ENCODE peak calls at places on chromosomes 7 and 10, in eight cellular contexts. T is AG10803, Q is ovary, H is spleen, W is fibroblast of lung, M is upper lobe of right lung, E is A549, D is lower lobe of right lung. F is an unnamed sample.

GRCh38 chr10:125340871-125341270 is 180.5 kb upstream of the CTBP2 start:
- DNase-seq in T (no peak), Q (no peak), H (no peak), W (peak), M (no peak), E (no peak), D (no peak), F (peak)

GRCh38 chr10:66622050-66622449 is 303.8 kb upstream of the LRRTM3 start:
- DNase-seq in T (no peak), Q (no peak), H (no peak), W (no peak), M (no peak), E (no peak), D (no peak), F (no peak)

GRCh38 chr10:31603245-31604087 is 284.4 kb downstream of the ZEB1 start:
- DNase-seq in T (peak), Q (peak), H (peak), W (peak), M (peak), E (peak), D (peak), F (peak)

GRCh38 chr7:77687747-77688144 is 8.5 kb upstream of the RSBN1L start:
- DNase-seq in T (no peak), Q (no peak), H (no peak), W (no peak), M (no peak), E (no peak), D (no peak), F (no peak)

GRCh38 chr10:59322131-59322530 is 40.2 kb downstream of the FAM13C start:
- DNase-seq in T (no peak), Q (no peak), H (no peak), W (no peak), M (no peak), E (no peak), D (no peak), F (no peak)

GRCh38 chr7:4273566-4274230 is 408.4 kb upstream of the FOXK1 start:
- DNase-seq in T (no peak), Q (no peak), H (peak), W (no peak), M (no peak), E (no peak), D (no peak), F (no peak)

GRCh38 chr7:68697821-68698280 is 900.4 kb upstream of the AUTS2 start:
- DNase-seq in T (peak), Q (no peak), H (no peak), W (peak), M (no peak), E (no peak), D (no peak), F (no peak)

GRCh38 chr7:30877010-30877740 is 34.5 kb upstream of the AQP1 start:
- DNase-seq in T (peak), Q (no peak), H (no peak), W (peak), M (no peak), E (no peak), D (no peak), F (no peak)

GRCh38 chr7:75872073-75872782 is 6.6 kb upstream of the RHBDD2 start:
- DNase-seq in T (no peak), Q (no peak), H (no peak), W (peak), M (no peak), E (no peak), D (no peak), F (no peak)

GRCh38 chr7:149489391-149490024 is 8.1 kb downstream of the ZNF746 start:
- DNase-seq in T (no peak), Q (no peak), H (no peak), W (no peak), M (no peak), E (peak), D (no peak), F (no peak)
- TF ChIP-seq CTCF in T (no peak), Q (no peak), H (no peak), W (no peak), M (peak), E (peak), D (no peak), F (peak)

GRCh38 chr7:117117172-117117571 is 163.9 kb downstream of the ST7 start:
- DNase-seq in T (no peak), Q (no peak), H (no peak), W (no peak), M (no peak), E (no peak), D (no peak), F (no peak)

GRCh38 chr7:117116221-117116620 is 162.9 kb downstream of the ST7 start:
- DNase-seq in T (no peak), Q (no peak), H (no peak), W (no peak), M (no peak), E (no peak), D (no peak), F (no peak)

GRCh38 chr7:117122536-117122935 is 169.2 kb downstream of the ST7 start:
- DNase-seq in T (no peak), Q (no peak), H (no peak), W (no peak), M (no peak), E (no peak), D (no peak), F (no peak)

GRCh38 chr7:117118579-117119180 is 165.4 kb downstream of the ST7 start:
- DNase-seq in T (no peak), Q (no peak), H (no peak), W (no peak), M (no peak), E (no peak), D (no peak), F (no peak)

DNA sequence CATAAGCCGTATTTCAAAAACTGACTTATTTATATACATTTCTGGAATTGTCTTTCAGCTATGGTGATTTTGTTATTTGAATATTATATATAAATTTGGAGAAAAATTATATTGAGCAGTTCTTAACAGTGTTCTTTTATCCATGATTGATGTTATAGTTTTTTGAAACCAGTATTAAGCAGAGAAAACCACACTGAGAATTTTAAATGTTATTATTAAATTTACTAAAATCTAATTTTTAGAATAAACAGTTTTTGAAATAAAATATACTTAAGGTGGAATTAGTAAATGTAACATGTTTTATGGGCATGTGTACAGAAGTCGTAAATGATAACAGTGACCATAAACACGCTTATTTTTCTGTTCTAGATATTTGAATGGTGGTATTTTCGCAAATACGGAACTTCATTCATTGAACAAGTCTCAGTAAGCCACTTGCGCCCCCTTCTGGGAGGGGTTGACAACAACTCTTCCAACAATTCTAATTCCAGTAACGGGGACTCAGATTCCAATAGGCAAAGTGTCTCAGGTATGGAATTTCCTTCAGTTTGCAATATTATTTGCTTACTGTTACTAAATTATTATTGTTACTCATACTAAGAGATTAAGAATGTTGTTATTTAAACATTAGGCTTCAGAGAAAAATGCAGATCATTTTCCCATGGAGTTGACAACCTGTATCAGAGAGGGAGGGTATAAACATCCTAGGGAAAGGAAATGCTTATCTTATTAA is 166.1 kb downstream of the ST7 start:
- DNase-seq in T (peak), Q (peak), H (peak), W (peak), M (peak), E (peak), D (peak), F (peak)
- TF ChIP-seq CTCF in T (peak), Q (peak), H (peak), W (peak), M (peak), E (peak), D (peak), F (peak)

GRCh38 chr10:14327535-14327934 is 3.2 kb downstream of the FRMD4A start:
- DNase-seq in T (no peak), Q (no peak), H (no peak), W (no peak), M (no peak), E (no peak), D (no peak), F (no peak)

GRCh38 chr10:14326581-14326980 is 4.1 kb downstream of the FRMD4A start:
- DNase-seq in T (no peak), Q (no peak), H (no peak), W (peak), M (no peak), E (no peak), D (no peak), F (no peak)

GRCh38 chr10:14330390-14331071 is at the start of gene FRMD4A:
- DNase-seq in T (no peak), Q (peak), H (no peak), W (no peak), M (no peak), E (no peak), D (no peak), F (no peak)

GRCh38 chr10:14328881-14329280 is 1.8 kb downstream of the FRMD4A start:
- DNase-seq in T (no peak), Q (no peak), H (no peak), W (no peak), M (no peak), E (no peak), D (no peak), F (no peak)

DNA sequence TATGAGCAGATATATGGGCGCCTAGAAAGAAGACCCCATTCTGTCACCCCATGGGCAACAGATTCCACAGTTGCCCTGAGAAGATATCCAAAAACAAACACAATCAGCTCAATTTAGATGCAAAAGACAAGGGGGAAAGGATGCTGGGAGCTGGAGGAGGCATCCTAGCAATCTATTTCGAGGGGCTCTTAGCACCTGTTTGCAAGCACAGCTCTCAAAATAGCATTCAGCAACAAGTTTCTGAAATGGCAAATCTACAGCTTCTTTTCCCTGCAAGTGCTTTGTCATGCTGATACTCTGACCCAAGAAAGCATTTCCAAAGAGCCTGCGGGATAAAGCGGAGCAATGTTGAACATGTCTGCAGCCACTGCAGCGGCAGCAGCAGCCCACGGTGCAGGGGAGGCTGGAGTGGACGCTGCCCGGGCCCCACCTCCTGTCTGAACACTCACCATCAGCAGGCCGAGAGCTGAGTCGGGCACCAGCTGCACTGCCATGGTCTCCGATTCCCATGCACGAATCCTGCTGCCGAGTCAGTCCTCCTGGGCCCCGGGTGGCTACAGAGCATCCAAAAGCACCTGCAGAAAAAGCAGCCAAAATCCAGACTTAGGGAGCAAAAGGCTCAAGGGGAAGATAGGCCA is 996 bp downstream of the FRMD4A start:
- DNase-seq in T (no peak), Q (peak), H (no peak), W (peak), M (no peak), E (no peak), D (peak), F (no peak)
- TF ChIP-seq CTCF in T (no peak), Q (no peak), H (no peak), W (no peak), M (no peak), E (no peak), D (no peak), F (no peak)

DNA sequence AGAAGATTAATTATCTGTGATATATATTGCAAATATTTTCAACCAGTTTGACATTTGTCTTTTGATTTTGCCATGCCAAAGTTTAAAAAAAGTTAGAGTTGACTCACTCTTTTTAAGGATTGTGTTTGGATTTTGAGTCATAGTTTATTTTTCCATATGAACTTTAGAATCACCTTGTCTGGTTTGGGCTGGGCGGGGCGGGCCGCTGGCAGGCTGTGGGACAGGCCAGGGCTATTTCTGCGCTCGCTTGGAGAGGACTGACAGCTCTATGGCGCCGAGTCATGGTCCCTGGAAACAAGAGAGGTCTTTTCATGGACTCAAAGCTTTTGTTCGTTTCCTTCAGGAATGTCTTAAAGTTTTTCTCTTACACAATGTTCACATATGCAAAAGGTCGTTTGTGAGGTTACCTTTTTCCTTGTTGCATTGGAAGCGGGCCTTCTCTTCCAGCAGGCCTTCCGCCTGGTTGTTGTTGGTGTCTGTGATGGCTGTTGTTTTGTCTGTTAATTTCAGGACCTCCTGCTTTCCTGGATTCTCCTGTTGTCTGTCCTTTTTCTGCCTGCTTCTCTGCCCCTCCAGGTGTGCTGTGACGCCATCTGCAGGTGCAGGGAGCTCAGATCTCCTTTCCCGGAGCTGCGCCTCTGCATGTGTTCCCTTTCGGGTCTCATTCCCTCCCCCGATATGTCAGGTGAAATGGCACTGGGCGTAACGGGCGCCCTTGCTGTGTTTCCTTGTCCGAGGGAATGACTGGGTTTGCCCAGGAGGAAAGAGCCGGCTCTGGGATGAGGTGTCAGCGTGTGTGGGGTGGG is 53.8 kb downstream of the INPP5A start:
- DNase-seq in T (peak), Q (peak), H (no peak), W (peak), M (no peak), E (peak), D (no peak), F (peak)
- TF ChIP-seq CTCF in T (no peak), Q (no peak), H (no peak), W (no peak), M (no peak), E (no peak), D (no peak), F (no peak)

GRCh38 chr10:50614444-50615137 is 9.2 kb downstream of the SGMS1 start:
- DNase-seq in T (no peak), Q (no peak), H (no peak), W (no peak), M (no peak), E (peak), D (no peak), F (no peak)
- TF ChIP-seq CTCF in T (no peak), Q (no peak), H (no peak), W (no peak), M (peak), E (no peak), D (peak), F (no peak)

GRCh38 chr7:45890125-45890901 is 2.0 kb downstream of the IGFBP1 start:
- DNase-seq in T (no peak), Q (no peak), H (no peak), W (no peak), M (no peak), E (no peak), D (no peak), F (no peak)

GRCh38 chr7:45892407-45893035 is 4.2 kb downstream of the IGFBP1 start:
- DNase-seq in T (no peak), Q (no peak), H (no peak), W (no peak), M (no peak), E (no peak), D (no peak), F (no peak)

GRCh38 chr7:45891462-45892402 is 3.4 kb downstream of the IGFBP1 start:
- DNase-seq in T (no peak), Q (no peak), H (no peak), W (no peak), M (no peak), E (no peak), D (no peak), F (no peak)

GRCh38 chr7:45889367-45890067 is 1.2 kb downstream of the IGFBP1 start:
- DNase-seq in T (no peak), Q (no peak), H (no peak), W (no peak), M (no peak), E (no peak), D (no peak), F (no peak)

GRCh38 chr7:45890902-45891461 is 2.7 kb downstream of the IGFBP1 start:
- DNase-seq in T (peak), Q (no peak), H (no peak), W (peak), M (no peak), E (peak), D (no peak), F (no peak)
- TF ChIP-seq CTCF in T (peak), Q (peak), H (peak), W (peak), M (peak), E (peak), D (peak), F (peak)

GRCh38 chr7:29636009-29636351 is 72.3 kb downstream of the PRR15 start:
- DNase-seq in T (no peak), Q (no peak), H (no peak), W (no peak), M (no peak), E (no peak), D (no peak), F (no peak)
- TF ChIP-seq CTCF in T (no peak), Q (no peak), H (no peak), W (no peak), M (no peak), E (no peak), D (peak), F (no peak)

GRCh38 chr7:105853931-105854419 is 22.4 kb downstream of the ATXN7L1 start:
- DNase-seq in T (peak), Q (no peak), H (no peak), W (no peak), M (no peak), E (no peak), D (no peak), F (peak)
- TF ChIP-seq CTCF in T (peak), Q (no peak), H (no peak), W (peak), M (no peak), E (no peak), D (no peak), F (peak)

F was measured in foreskin fibroblast.